ENCODE peak calls at places on chromosomes 1 and 21, in ten cellular contexts. F, O, A, J, E, V, S, I, D and C are unnamed samples.

GRCh38 chr1:21149862-21150432 is 26.8 kb downstream of the EIF4G3 start:
- DNase-seq in A (peak; percentile 87), D (peak; percentile 22), F (peak; percentile 6), V (peak; percentile 98), J (no peak), I (no peak), E (peak; percentile 87), S (peak; percentile 92), O (no peak), C (peak; percentile 55)

GRCh38 chr1:109263597-109264378 is 14.4 kb downstream of the CELSR2 start:
- DNase-seq in A (peak; percentile 89), I (peak; percentile 97), E (peak; percentile 85), S (peak; percentile 89), D (peak; percentile 96), O (peak; percentile 97), F (peak; percentile 73), J (peak; percentile 75), V (peak; percentile 89), C (peak; percentile 94)

GRCh38 chr1:87115317-87115885 is 201.0 kb downstream of the HS2ST1 start:
- DNase-seq in D (no peak), E (peak; percentile 48), I (no peak), V (peak; percentile 77), F (no peak), S (peak; percentile 74), A (peak; percentile 58), O (no peak), J (no peak), C (peak; percentile 82)

GRCh38 chr1:95503371-95504145 is 269.5 kb downstream of the RWDD3 start:
- DNase-seq in O (no peak), I (no peak), E (no peak), J (no peak), V (no peak), A (no peak), S (no peak), F (no peak), D (no peak), C (no peak)

GRCh38 chr1:219573960-219574359 is 38.9 kb downstream of the ZC3H11B start:
- DNase-seq in E (no peak), F (no peak), J (no peak), O (no peak), S (no peak), I (no peak), A (no peak), V (no peak), D (no peak), C (no peak)

GRCh38 chr1:5682626-5683235 is 309.5 kb downstream of the NPHP4 start:
- DNase-seq in J (no peak), O (no peak), V (no peak), E (no peak), D (no peak), F (no peak), S (no peak), A (no peak), I (no peak), C (no peak)

GRCh38 chr1:180962178-180962577 is 49.5 kb downstream of the KIAA1614 start:
- DNase-seq in O (no peak), J (no peak), D (no peak), E (no peak), S (no peak), A (no peak), V (no peak), F (no peak), I (peak; percentile 66), C (no peak)

GRCh38 chr1:205075642-205076155 is 8.6 kb downstream of the TMEM81 start:
- DNase-seq in I (no peak), F (no peak), V (no peak), A (no peak), S (no peak), J (no peak), O (no peak), E (no peak), D (no peak), C (no peak)

GRCh38 chr1:147541672-147542548 is 609 bp downstream of the BCL9 start:
- DNase-seq in V (peak; percentile 18), D (peak; percentile 82), S (peak; percentile 70), I (peak; percentile 68), A (peak; percentile 61), E (peak; percentile 46), O (peak; percentile 24), F (peak; percentile 45), J (peak; percentile 34), C (no peak)

GRCh38 chr1:222914861-222915632 is 100.2 kb downstream of the DISP1 start:
- DNase-seq in E (peak; percentile 85), F (no peak), A (peak; percentile 91), S (peak; percentile 79), D (no peak), O (no peak), V (peak; percentile 74), J (no peak), I (no peak), C (peak; percentile 87)

GRCh38 chr1:226476657-226477319 is 68.9 kb upstream of the PARP1 start:
- DNase-seq in F (no peak), V (no peak), O (no peak), I (no peak), S (no peak), D (no peak), J (no peak), E (no peak), A (no peak), C (peak; percentile 83)

DNA sequence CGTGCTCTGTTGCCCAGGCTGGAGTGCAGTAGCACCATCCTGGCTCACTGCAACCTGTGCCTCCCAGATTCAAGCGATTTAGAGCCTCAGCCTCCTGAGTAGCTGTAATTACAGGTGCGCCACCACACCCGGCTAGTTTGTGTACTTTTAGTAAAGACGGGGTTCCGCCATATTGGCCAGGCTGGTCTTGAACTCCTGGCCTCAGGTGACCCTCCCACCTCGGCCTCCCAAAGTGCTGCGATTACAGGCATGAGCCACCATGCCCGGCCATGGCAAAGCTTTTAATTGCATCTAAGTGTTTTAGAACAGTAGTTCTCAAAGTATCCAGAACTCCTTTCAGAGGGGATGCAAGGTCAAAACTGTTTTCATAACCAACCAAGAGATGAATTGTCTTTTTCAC is 25.1 kb upstream of the IFNGR2 start:
- DNase-seq in J (no peak), S (no peak), F (no peak), V (no peak), D (no peak), I (peak; percentile 18), O (no peak), A (no peak), E (no peak), C (no peak)
- TF ChIP-seq CTCF in J (no peak), S (no peak), F (no peak), V (no peak), D (no peak), I (no peak), O (no peak), A (no peak), E (no peak), C (no peak)

GRCh38 chr1:85581138-85581801 is 709 bp downstream of the CCN1 start:
- DNase-seq in S (peak; percentile 94), A (peak; percentile 89), D (peak; percentile 88), V (peak; percentile 89), J (peak; percentile 72), O (peak; percentile 76), E (peak; percentile 89), I (peak; percentile 92), F (peak; percentile 79), C (peak; percentile 84)
- TF ChIP-seq CTCF in S (peak; percentile 53), A (peak; percentile 42), D (peak; percentile 76), V (peak; percentile 80), J (peak; percentile 86), O (peak; percentile 83), E (peak; percentile 42), I (peak; percentile 76), F (peak; percentile 78), C (peak; percentile 67)

DNA sequence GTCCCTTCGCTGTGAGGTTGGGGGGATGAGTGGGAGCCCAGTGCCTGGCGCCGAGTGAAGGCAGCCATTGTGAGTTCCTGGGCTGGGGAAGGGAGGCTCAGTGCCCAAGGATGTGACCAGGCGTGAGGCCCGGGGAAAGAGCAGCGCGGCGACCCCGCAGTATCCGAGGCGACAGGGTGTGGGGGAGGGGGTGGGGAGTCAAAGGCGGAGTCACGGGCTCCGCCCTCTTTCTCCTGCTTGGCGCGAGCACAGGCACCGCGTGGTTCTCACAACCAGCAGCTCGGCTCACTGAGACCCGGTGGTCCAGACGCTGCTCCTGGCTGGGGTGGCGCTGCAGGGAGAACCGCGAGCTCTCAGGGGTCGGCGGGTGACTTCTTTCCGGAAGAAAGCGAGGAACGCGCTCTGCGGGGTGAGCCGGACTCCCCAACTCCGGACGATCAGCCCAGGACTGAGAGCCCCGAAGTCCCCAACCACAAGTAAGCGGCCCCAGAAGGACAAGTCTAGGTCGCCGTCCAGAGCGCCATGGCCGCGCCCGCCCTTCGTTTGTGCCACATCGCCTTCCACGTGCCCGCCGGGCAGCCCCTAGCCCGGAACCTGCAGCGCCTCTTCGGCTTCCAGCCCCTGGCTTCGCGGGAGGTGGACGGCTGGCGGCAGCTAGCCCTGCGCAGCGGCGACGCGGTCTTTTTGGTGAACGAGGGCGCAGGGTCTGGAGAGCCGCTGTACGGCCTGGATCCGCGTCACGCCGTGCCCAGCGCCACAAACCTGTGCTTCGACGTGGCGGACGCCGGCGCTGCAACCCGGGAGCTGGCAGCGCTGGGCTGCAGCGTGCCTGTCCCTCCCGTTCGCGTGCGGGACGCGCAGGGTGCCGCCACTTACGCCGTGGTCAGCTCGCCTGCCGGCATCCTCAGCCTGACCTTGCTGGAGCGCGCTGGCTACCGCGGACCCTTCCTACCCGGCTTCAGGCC is at the start of gene HPDL:
- DNase-seq in D (peak; percentile 77), F (peak; percentile 60), E (peak; percentile 50), J (peak; percentile 63), O (peak; percentile 55), S (peak; percentile 53), V (no peak), A (peak; percentile 64), I (peak; percentile 80), C (peak; percentile 48)
- TF ChIP-seq CTCF in D (no peak), F (no peak), E (no peak), J (no peak), O (no peak), S (no peak), V (no peak), A (no peak), I (no peak), C (no peak)

GRCh38 chr1:167553136-167554027 is at the start of gene CREG1:
- DNase-seq in S (peak; percentile 84), A (peak; percentile 94), F (peak; percentile 92), J (peak; percentile 95), O (peak; percentile 93), I (peak; percentile 98), E (peak; percentile 94), D (peak; percentile 98), V (peak; percentile 82), C (peak; percentile 98)
- TF ChIP-seq CTCF in S (no peak), A (no peak), F (no peak), J (no peak), O (peak; percentile 22), I (no peak), E (no peak), D (peak; percentile 15), V (peak; percentile 28), C (no peak)

DNA sequence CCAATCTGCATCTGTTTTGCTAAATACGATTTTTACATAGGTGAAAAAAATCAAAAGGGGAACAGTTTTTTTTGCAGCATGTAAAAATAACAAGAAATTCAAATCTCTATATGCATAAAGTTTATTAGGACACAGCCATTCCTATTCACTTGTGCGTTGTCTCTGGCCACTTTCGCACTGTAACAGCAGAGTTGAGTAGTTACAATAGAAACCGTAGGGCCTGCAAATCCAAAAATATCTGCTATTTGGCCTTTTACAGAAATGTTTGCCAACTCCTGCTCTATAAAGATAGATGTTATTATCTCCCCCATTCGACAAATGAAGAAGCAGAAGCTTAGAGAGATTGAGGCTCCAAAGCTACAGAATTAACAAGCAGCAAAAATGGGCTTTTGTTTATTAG is 5.5 kb downstream of the DYNLT5 start:
- DNase-seq in F (no peak), J (no peak), D (no peak), A (no peak), S (no peak), O (no peak), V (no peak), E (no peak), I (no peak), C (no peak)
- TF ChIP-seq CTCF in F (no peak), J (no peak), D (no peak), A (no peak), S (no peak), O (no peak), V (no peak), E (no peak), I (no peak), C (no peak)

GRCh38 chr1:100443739-100444571 is 91.6 kb downstream of the CDC14A start:
- DNase-seq in A (peak; percentile 51), O (no peak), I (no peak), J (no peak), D (no peak), F (no peak), V (peak; percentile 9), S (peak; percentile 18), E (peak; percentile 70), C (no peak)
- TF ChIP-seq CTCF in A (no peak), O (no peak), I (no peak), J (no peak), D (no peak), F (no peak), V (no peak), S (no peak), E (peak; percentile 16), C (no peak)